ENCODE peak calls at places on chromosomes 11 and 22, in four cellular contexts. R is psoas muscle, X is endodermal cell, P is stomach. F is an unnamed sample.

GRCh38 chr11:122601131-122602125 is 54.1 kb upstream of the UBASH3B start:
- DNase-seq in R (no peak), X (no peak), P (no peak), F (no peak)

GRCh38 chr11:9943346-9944110 is 279.7 kb downstream of the SWAP70 start:
- DNase-seq in R (no peak), X (no peak), P (no peak), F (no peak)

GRCh38 chr11:63745304-63746170 is 23.0 kb downstream of the ZFTA start:
- DNase-seq in R (no peak), X (no peak), P (no peak), F (no peak)

GRCh38 chr11:119585038-119585666 is 143.8 kb downstream of the NECTIN1 start:
- DNase-seq in R (peak; percentile 22), X (peak; percentile 88), P (peak; percentile 48), F (no peak)

GRCh38 chr11:45803981-45804805 is 756 bp upstream of the SLC35C1 start:
- DNase-seq in R (peak; percentile 86), X (peak; percentile 89), P (peak; percentile 88), F (peak; percentile 73)

GRCh38 chr11:64268687-64269379 is 15.6 kb downstream of the BAD start:
- DNase-seq in R (peak; percentile 85), X (peak; percentile 90), P (peak; percentile 69), F (peak; percentile 72)

GRCh38 chr11:62665630-62666258 is 632 bp downstream of the CSKMT start:
- DNase-seq in R (peak; percentile 60), X (peak; percentile 60), P (peak; percentile 50), F (peak; percentile 43)

GRCh38 chr11:16804104-16804947 is 65.9 kb downstream of the C11orf58 start:
- DNase-seq in R (no peak), X (no peak), P (peak; percentile 40), F (no peak)

GRCh38 chr11:66718320-66718971 is 10.6 kb downstream of the SPTBN2 start:
- DNase-seq in R (no peak), X (peak; percentile 56), P (peak; percentile 60), F (no peak)

GRCh38 chr22:50611341-50612060 is 10.9 kb downstream of the MAPK8IP2 start:
- DNase-seq in R (no peak), X (no peak), P (no peak), F (no peak)

GRCh38 chr11:1745701-1746320 is 4.6 kb downstream of the IFITM10 start:
- DNase-seq in R (no peak), X (no peak), P (no peak), F (no peak)
- H3K4me3 ChIP-seq in R (peak overlapping the region; percentile 67), X (no peak overlapping the region), P (no peak overlapping the region), F (no peak overlapping the region)

DNA sequence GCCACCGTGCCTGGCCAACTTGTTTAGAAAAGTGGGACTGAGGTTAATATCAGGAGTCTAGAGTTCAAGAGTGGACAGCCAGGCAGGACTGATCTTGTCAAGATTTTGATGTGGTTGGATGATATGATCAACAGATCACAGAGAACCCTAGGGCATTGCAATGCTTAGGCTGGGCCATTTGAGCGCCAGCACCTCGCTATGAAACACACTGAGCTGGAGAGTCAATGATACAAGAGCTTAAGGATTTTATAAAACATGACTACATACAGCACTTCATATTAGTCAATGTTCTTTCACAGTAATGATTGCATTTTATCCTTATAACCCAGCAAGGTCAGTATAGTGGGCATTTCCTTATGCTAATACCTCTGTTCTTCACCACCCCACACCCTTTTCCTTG is 15.4 kb upstream of the PEX26 start:
- DNase-seq in R (no peak), X (no peak), P (no peak), F (no peak)
- H3K4me1 ChIP-seq in R (peaks cover 17% of the 10 kb centered on the region), X (no peaks in the 10 kb centered on the region), P (peaks cover 37% of the 10 kb centered on the region), F (peaks cover 17% of the 10 kb centered on the region)

DNA sequence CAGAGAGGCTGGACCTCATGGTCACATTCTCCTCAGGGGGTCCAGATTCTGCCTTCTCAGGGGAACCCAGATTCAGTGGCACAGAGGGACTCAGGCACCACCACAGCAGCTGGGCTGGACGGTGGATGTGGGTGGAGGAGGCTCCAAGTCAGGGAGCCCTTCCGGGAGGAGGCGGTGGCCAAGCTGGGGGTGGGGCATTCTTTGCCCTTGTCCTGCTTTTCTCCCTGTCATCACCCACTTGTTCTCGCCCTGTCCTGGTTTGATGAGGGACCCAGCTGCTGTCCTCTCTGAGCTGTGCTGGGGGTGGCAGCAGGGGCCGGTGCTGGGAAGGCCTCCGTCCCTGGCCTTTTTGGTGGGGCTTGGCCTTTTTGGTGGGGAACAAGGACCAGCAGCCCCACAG is 1168.3 kb downstream of the BRD1 start:
- DNase-seq in R (no peak), X (no peak), P (no peak), F (no peak)
- H3K4me3 ChIP-seq in R (no peak overlapping the region), X (no peak overlapping the region), P (no peak overlapping the region), F (no peak overlapping the region)

DNA sequence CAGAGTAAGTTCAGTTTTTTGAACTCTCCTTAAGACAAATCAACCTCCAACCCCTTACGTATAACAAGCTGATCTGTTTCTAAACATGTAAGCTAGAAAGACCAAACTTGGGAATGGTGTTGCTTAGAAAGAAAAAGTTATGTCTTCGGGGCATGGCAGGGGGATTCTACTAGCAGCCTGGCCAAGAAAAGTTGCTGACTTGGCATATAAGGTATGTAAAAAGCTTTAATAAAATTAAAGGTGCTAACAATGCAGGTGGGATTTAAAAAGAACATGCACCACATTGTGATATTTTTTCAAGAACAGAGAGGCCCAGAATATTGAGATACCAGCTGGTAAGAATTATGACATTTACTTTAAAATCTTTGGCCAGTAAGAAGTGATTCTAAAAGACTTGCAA is 411.4 kb upstream of the CCDC90B start:
- DNase-seq in R (no peak), X (no peak), P (no peak), F (no peak)
- H3K4me1 ChIP-seq in R (no peaks in the 10 kb centered on the region), X (peaks cover 11% of the 10 kb centered on the region), P (no peaks in the 10 kb centered on the region), F (no peaks in the 10 kb centered on the region)

GRCh38 chr11:5524756-5525155 is 8.3 kb upstream of the UBQLNL start:
- DNase-seq in R (no peak), X (no peak), P (no peak), F (no peak)
- H3K4me3 ChIP-seq in R (no peak overlapping the region), X (no peak overlapping the region), P (no peak overlapping the region), F (no peak overlapping the region)

GRCh38 chr22:24430431-24431308 is 3.3 kb downstream of the ADORA2A start:
- DNase-seq in R (no peak), X (no peak), P (no peak), F (no peak)

GRCh38 chr22:24427500-24428164 is at the start of gene ADORA2A:
- DNase-seq in R (no peak), X (no peak), P (peak; percentile 67), F (no peak)

GRCh38 chr22:24428751-24429410 is 1.5 kb downstream of the ADORA2A start:
- DNase-seq in R (no peak), X (no peak), P (no peak), F (no peak)

GRCh38 chr22:24431309-24432034 is 4.1 kb downstream of the ADORA2A start:
- DNase-seq in R (no peak), X (no peak), P (no peak), F (no peak)

GRCh38 chr22:24429411-24430365 is 2.3 kb downstream of the ADORA2A start:
- DNase-seq in R (no peak), X (no peak), P (peak; percentile 84), F (no peak)
- H3K4me1 ChIP-seq in R (no peaks in the 10 kb centered on the region), X (no peaks in the 10 kb centered on the region), P (peaks cover 50% of the 10 kb centered on the region), F (peaks cover 23% of the 10 kb centered on the region)

GRCh38 chr22:37692627-37693285 is 4.1 kb upstream of the TRIOBP start:
- DNase-seq in R (no peak), X (no peak), P (no peak), F (no peak)

GRCh38 chr22:37701121-37701786 is 4.4 kb downstream of the TRIOBP start:
- DNase-seq in R (no peak), X (no peak), P (peak; percentile 55), F (no peak)

GRCh38 chr22:37690901-37691504 is 4.9 kb downstream of the NOL12 start:
- DNase-seq in R (peak; percentile 33), X (no peak), P (no peak), F (peak; percentile 34)

GRCh38 chr22:37697540-37697835 is 640 bp downstream of the TRIOBP start:
- DNase-seq in R (no peak), X (no peak), P (no peak), F (no peak)

GRCh38 chr22:37696657-37697539 is at the start of gene TRIOBP:
- DNase-seq in R (peak; percentile 95), X (peak; percentile 100), P (peak; percentile 96), F (peak; percentile 89)
- H3K4me3 ChIP-seq in R (peak within 1 kb of the TSS; percentile 38), X (peak within 1 kb of the TSS; percentile 84), P (peak within 1 kb of the TSS; percentile 14), F (peak within 1 kb of the TSS; percentile 34)

GRCh38 chr11:47443028-47443700 is 5.8 kb downstream of the RAPSN start:
- DNase-seq in R (no peak), X (no peak), P (no peak), F (no peak)
- H3K4me1 ChIP-seq in R (peaks cover 23% of the 10 kb centered on the region), X (no peaks in the 10 kb centered on the region), P (peaks cover under 1% of the 10 kb centered on the region), F (peaks cover 20% of the 10 kb centered on the region)

DNA sequence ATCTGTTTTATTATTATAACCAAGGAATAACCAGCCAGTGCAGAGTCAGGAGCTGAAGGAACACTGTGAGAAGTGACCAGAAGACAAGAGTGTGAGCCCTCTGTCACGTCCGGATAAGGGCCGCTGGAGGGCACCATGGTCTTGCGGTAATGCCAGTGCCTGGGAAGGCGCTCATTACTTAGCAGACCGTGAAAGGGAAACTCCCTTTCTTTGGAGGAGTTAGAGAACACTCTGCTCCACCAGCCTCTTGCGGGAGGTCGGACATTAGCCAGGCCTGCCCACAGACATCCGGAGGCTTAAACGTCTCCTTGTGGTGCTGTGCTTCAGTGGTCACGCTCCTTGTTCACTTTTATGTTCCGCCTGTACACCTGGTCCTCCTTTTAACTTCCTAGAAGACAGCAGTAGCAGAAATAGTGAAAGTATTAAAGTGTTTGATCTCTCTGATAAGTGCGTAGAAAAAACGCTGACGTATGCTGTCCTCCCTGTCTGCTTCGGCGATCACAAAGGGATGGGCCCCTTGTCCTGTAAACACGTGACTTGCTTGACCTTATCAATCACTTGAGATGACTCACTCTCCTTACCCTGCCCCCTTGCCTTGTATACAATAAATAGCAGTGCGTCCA is 120.6 kb upstream of the LMO1 start:
- DNase-seq in R (peak; percentile 39), X (peak; percentile 83), P (peak; percentile 61), F (peak; percentile 30)
- H3K4me3 ChIP-seq in R (no peak overlapping the region), X (no peak overlapping the region), P (peak overlapping the region; percentile 5), F (no peak overlapping the region)